ENCODE peak calls at places on chromosomes 11 and 22, in eight cellular contexts. D, K, T, S, G, M, A and X are unnamed samples.

GRCh38 chr11:47607380-47607779 is 13.2 kb upstream of the C1QTNF4 start:
- DNase-seq in D (no peak), K (no peak), T (no peak), S (peak; percentile 69), G (no peak), M (no peak), A (no peak), X (no peak)

GRCh38 chr22:40407831-40408717 is 37.7 kb downstream of the SGSM3 start:
- DNase-seq in D (peak; percentile 82), K (no peak), T (peak; percentile 59), S (no peak), G (no peak), M (no peak), A (no peak), X (no peak)

GRCh38 chr22:33038131-33038772 is 19.9 kb downstream of the SYN3 start:
- DNase-seq in D (no peak), K (no peak), T (no peak), S (no peak), G (no peak), M (no peak), A (no peak), X (no peak)

GRCh38 chr22:32411388-32411787 is 659 bp downstream of the RTCB start:
- DNase-seq in D (no peak), K (no peak), T (no peak), S (no peak), G (no peak), M (peak; percentile 21), A (no peak), X (no peak)

GRCh38 chr22:22853713-22854112 is 33.9 kb upstream of the IGLL5 start:
- DNase-seq in D (no peak), K (no peak), T (no peak), S (no peak), G (no peak), M (no peak), A (no peak), X (no peak)

GRCh38 chr22:49362393-49362792 is 465.3 kb downstream of the BRD1 start:
- DNase-seq in D (peak; percentile 38), K (no peak), T (peak; percentile 35), S (no peak), G (no peak), M (no peak), A (no peak), X (no peak)

GRCh38 chr11:2519879-2520735 is 75.3 kb downstream of the KCNQ1 start:
- DNase-seq in D (peak; percentile 80), K (peak; percentile 50), T (peak; percentile 45), S (peak; percentile 12), G (no peak), M (no peak), A (peak; percentile 2), X (no peak)

GRCh38 chr11:74325649-74326645 is 14.5 kb upstream of the P4HA3 start:
- DNase-seq in D (no peak), K (no peak), T (peak; percentile 95), S (peak; percentile 84), G (no peak), M (no peak), A (no peak), X (no peak)

GRCh38 chr11:15688351-15688792 is 573.6 kb downstream of the INSC start:
- DNase-seq in D (no peak), K (no peak), T (no peak), S (no peak), G (no peak), M (no peak), A (no peak), X (no peak)

GRCh38 chr22:27662359-27663030 is 139.1 kb downstream of the MN1 start:
- DNase-seq in D (no peak), K (no peak), T (no peak), S (peak; percentile 53), G (no peak), M (no peak), A (no peak), X (no peak)

GRCh38 chr22:39932918-39933649 is 27.1 kb upstream of the TMA7B start:
- DNase-seq in D (no peak), K (no peak), T (no peak), S (no peak), G (no peak), M (peak; percentile 68), A (peak; percentile 55), X (peak; percentile 50)

GRCh38 chr11:118176400-118177134 is at the start of gene SCN2B:
- DNase-seq in D (no peak), K (no peak), T (no peak), S (no peak), G (no peak), M (peak; percentile 56), A (no peak), X (no peak)

GRCh38 chr11:131760191-131760951 is 390.0 kb downstream of the NTM start:
- DNase-seq in D (no peak), K (no peak), T (no peak), S (no peak), G (no peak), M (no peak), A (peak; percentile 38), X (no peak)

GRCh38 chr11:117829369-117829725 is 4.8 kb upstream of the FXYD2 start:
- DNase-seq in D (no peak), K (no peak), T (no peak), S (peak; percentile 29), G (no peak), M (no peak), A (no peak), X (no peak)

GRCh38 chr22:38412435-38413084 is 42.4 kb downstream of the KCNJ4 start:
- DNase-seq in D (peak; percentile 84), K (peak; percentile 50), T (no peak), S (peak; percentile 19), G (peak; percentile 19), M (no peak), A (no peak), X (peak; percentile 75)

DNA sequence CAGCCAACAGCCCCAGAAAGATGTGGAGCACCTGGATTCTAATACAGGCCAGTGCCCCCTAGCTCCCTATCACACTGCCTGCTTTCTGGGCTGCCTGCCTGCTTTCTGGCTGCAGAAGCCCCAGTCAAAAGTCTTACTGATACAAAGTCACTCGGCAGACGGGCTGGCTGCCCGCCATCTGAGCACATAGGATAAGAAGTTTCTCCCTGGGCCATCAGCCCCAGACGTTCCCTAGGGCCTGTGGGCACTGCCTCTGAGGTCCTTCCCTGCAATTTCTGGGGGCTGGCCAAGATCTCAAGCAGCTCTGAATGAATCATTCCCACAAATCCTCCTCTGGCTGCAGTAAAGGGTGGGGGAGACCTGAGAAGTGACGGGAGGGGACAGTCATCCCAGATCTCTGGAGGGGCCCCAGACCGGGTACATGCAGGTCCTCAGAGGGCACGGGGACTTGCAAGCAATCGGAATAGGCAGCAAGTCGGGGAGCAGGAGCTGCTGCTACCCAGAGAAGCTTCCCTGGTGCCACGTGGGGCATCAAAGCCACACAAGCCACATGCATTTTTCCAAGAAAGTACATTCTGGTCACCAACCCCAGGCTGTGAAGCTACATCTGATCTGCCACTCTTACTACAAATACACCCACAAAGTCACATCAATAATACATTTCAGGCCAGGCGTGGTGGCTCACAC is 4.7 kb downstream of the TPST2 start:
- DNase-seq in D (no peak), K (peak; percentile 85), T (peak; percentile 79), S (peak; percentile 19), G (no peak), M (no peak), A (no peak), X (no peak)
- TF ChIP-seq CTCF in D (peak; percentile 21), K (no peak), T (no peak), S (no peak), G (no peak), M (peak; percentile 13), A (no peak), X (no peak)

GRCh38 chr22:36982136-36982535 is 37.1 kb downstream of the TST start:
- DNase-seq in D (no peak), K (no peak), T (no peak), S (no peak), G (no peak), M (peak; percentile 29), A (no peak), X (no peak)
- TF ChIP-seq CTCF in D (no peak), K (no peak), T (no peak), S (no peak), G (no peak), M (peak; percentile 51), A (no peak), X (no peak)

GRCh38 chr11:65432686-65433582 is 10.3 kb downstream of the NEAT1 start:
- DNase-seq in D (no peak), K (no peak), T (no peak), S (no peak), G (no peak), M (peak; percentile 72), A (no peak), X (no peak)
- TF ChIP-seq CTCF in D (peak; percentile 50), K (peak; percentile 18), T (peak; percentile 3), S (peak; percentile 35), G (peak; percentile 71), M (peak; percentile 84), A (no peak), X (peak; percentile 41)

GRCh38 chr11:115984228-115984627 is 480.0 kb upstream of the CADM1 start:
- DNase-seq in D (no peak), K (no peak), T (no peak), S (no peak), G (no peak), M (peak; percentile 13), A (no peak), X (no peak)
- TF ChIP-seq CTCF in D (no peak), K (no peak), T (no peak), S (no peak), G (no peak), M (peak; percentile 38), A (no peak), X (no peak)